ENCODE peak calls at places on chromosome 5, in four cellular contexts. H is effector memory CD4-positive, alpha-beta T cell; C is GM20000; Q is stimulated activated CD8-positive, alpha-beta memory T cell treated with anti-CD3 and anti-CD28 coated beads, Interleukin-15, amount 100 ng/mL, for 1 hour. T is an unnamed sample.

GRCh38 chr5:136006767-136007251 is 22.0 kb upstream of the TGFBI start:
- DNase-seq in H (no peak), C (no peak), Q (no peak), T (no peak)

GRCh38 chr5:156981481-156981880 is 18.5 kb upstream of the TIMD4 start:
- DNase-seq in H (no peak), C (no peak), Q (no peak), T (no peak)

GRCh38 chr5:172455511-172456061 is 1.3 kb upstream of the SH3PXD2B start:
- DNase-seq in H (no peak), C (no peak), Q (no peak), T (peak)

GRCh38 chr5:134101686-134102439 is 12.6 kb upstream of the TCF7 start:
- DNase-seq in H (peak), C (peak), Q (peak), T (peak)

GRCh38 chr5:179211076-179211475 is 134.2 kb downstream of the ADAMTS2 start:
- DNase-seq in H (no peak), C (no peak), Q (no peak), T (no peak)

GRCh38 chr5:127040779-127041520 is 10.6 kb upstream of the MARCHF3 start:
- DNase-seq in H (no peak), C (no peak), Q (no peak), T (no peak)

GRCh38 chr5:143657814-143658395 is 154.1 kb upstream of the HMHB1 start:
- DNase-seq in H (no peak), C (no peak), Q (no peak), T (no peak)

GRCh38 chr5:67311208-67311607 is 114.6 kb upstream of the CD180 start:
- DNase-seq in H (no peak), C (no peak), Q (no peak), T (no peak)

GRCh38 chr5:146718628-146719027 is 159.9 kb downstream of the PPP2R2B start:
- DNase-seq in H (no peak), C (no peak), Q (no peak), T (no peak)

GRCh38 chr5:121263456-121263855 is 588.2 kb upstream of the FTMT start:
- DNase-seq in H (no peak), C (no peak), Q (no peak), T (peak)

GRCh38 chr5:151682751-151683331 is 3.9 kb downstream of the SPARC start:
- DNase-seq in H (no peak), C (no peak), Q (no peak), T (no peak)

GRCh38 chr5:122515709-122516431 is 203.8 kb downstream of the SNCAIP start:
- DNase-seq in H (no peak), C (peak), Q (no peak), T (peak)

GRCh38 chr5:142316051-142316450 is 8.8 kb downstream of the SPRY4 start:
- DNase-seq in H (no peak), C (no peak), Q (no peak), T (peak)

GRCh38 chr5:82863260-82863659 is 213.9 kb downstream of the TMEM167A start:
- DNase-seq in H (no peak), C (no peak), Q (no peak), T (no peak)

GRCh38 chr5:169390265-169390664 is 89.3 kb upstream of the SLIT3 start:
- DNase-seq in H (no peak), C (no peak), Q (no peak), T (no peak)

GRCh38 chr5:55402199-55402598 is 94.4 kb downstream of the MTREX start:
- DNase-seq in H (no peak), C (no peak), Q (no peak), T (no peak)

GRCh38 chr5:17339841-17340240 is 122.4 kb downstream of the BASP1 start:
- DNase-seq in H (no peak), C (no peak), Q (no peak), T (no peak)

GRCh38 chr5:56735845-56736641 is 79.3 kb upstream of the MAP3K1 start:
- DNase-seq in H (no peak), C (no peak), Q (no peak), T (no peak)

GRCh38 chr5:163478982-163479271 is 18.5 kb downstream of the HMMR start:
- DNase-seq in H (no peak), C (no peak), Q (no peak), T (no peak)

GRCh38 chr5:167967494-167968180 is 323.8 kb upstream of the WWC1 start:
- DNase-seq in H (no peak), C (no peak), Q (no peak), T (no peak)

GRCh38 chr5:5979362-5979760 is 399.0 kb downstream of the MED10 start:
- DNase-seq in H (no peak), C (no peak), Q (no peak), T (peak)

GRCh38 chr5:168177831-168178450 is 113.5 kb upstream of the WWC1 start:
- DNase-seq in H (no peak), C (no peak), Q (no peak), T (no peak)

GRCh38 chr5:55037046-55037771 is 13.2 kb downstream of the GZMK start:
- DNase-seq in H (peak), C (peak), Q (peak), T (peak)

GRCh38 chr5:178267876-178268275 is 35.3 kb upstream of the PHYKPL start:
- DNase-seq in H (no peak), C (no peak), Q (no peak), T (no peak)